ENCODE peak calls at places on chromosomes 5 and 9, in four cellular contexts. R is HepG2, D is WTC11, W is K562. Y is an unnamed sample.

GRCh38 chr5:43192558-43193170 is 639 bp downstream of the NIM1K start:
- DNase-seq in R (no peak), D (no peak), W (no peak), Y (no peak)

GRCh38 chr5:141084487-141084989 is 9.9 kb upstream of the PCDHB2 start:
- DNase-seq in R (peak), D (peak), W (peak), Y (no peak)

GRCh38 chr5:176846335-176847140 is 36.2 kb downstream of the UNC5A start:
- DNase-seq in R (peak), D (no peak), W (no peak), Y (no peak)

GRCh38 chr9:122797316-122798033 is 2.4 kb upstream of the OR1K1 start:
- DNase-seq in R (no peak), D (no peak), W (no peak), Y (no peak)

GRCh38 chr9:98873535-98874432 is 66.3 kb downstream of the GALNT12 start:
- DNase-seq in R (no peak), D (no peak), W (no peak), Y (no peak)

GRCh38 chr5:155053482-155053881 is 39.9 kb downstream of the KIF4B start:
- DNase-seq in R (no peak), D (no peak), W (no peak), Y (no peak)

GRCh38 chr5:178259623-178260536 is 27.3 kb upstream of the PHYKPL start:
- DNase-seq in R (no peak), D (no peak), W (no peak), Y (no peak)

GRCh38 chr5:159262472-159262858 is 625 bp upstream of the UBLCP1 start:
- DNase-seq in R (no peak), D (no peak), W (no peak), Y (no peak)

GRCh38 chr5:1190915-1191314 is 10.5 kb upstream of the SLC6A19 start:
- DNase-seq in R (no peak), D (no peak), W (peak), Y (no peak)

GRCh38 chr9:127844821-127845359 is 9.6 kb downstream of the ENG start:
- DNase-seq in R (no peak), D (peak), W (no peak), Y (no peak)

GRCh38 chr5:127399068-127399467 is 108.5 kb downstream of the MEGF10 start:
- DNase-seq in R (no peak), D (no peak), W (no peak), Y (no peak)

GRCh38 chr5:127404190-127404589 is 113.2 kb upstream of the PRRC1 start:
- DNase-seq in R (no peak), D (no peak), W (no peak), Y (no peak)

GRCh38 chr5:127400524-127400923 is 109.9 kb downstream of the MEGF10 start:
- DNase-seq in R (no peak), D (no peak), W (no peak), Y (no peak)

GRCh38 chr5:127398508-127398907 is 107.9 kb downstream of the MEGF10 start:
- DNase-seq in R (no peak), D (no peak), W (no peak), Y (no peak)

DNA sequence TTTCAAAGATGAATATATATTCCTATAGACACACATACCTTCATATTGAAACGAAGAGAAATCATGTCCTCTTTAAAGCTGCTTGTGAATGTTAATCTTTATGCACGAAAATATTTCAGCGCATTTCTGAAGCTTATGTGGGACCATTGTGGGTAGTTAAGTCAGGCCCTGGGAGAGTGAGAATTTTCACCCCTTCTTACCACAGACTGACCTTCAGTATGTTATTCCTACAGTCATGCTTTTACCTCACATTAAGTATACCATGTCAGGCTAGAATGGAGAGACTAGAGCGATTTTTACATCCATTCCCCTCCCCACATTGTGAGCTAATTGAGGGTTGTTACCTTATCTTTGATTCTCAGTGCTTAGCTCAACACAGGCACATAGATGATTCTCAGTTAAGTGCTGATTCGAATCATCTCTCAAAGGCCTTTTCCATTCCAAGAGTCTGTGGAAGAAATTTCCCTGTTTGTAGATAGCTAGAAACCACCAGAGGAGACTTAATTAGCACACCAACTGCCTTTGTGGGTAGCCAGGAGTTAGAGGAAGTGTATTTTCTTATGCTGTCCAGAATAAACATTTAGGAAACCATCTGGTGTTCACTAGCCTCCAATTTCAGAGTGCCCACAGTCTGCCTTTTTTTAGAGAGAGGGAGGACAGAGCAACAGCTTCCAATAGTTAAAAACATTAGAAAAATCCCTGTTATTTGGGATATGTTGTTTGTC is 110.5 kb downstream of the MEGF10 start:
- DNase-seq in R (no peak), D (no peak), W (no peak), Y (no peak)
- TF ChIP-seq ETV6 in R (no peak), D (no peak), W (no peak), Y (no peak)

GRCh38 chr9:137463931-137464290 is 4.8 kb upstream of the NSMF start:
- DNase-seq in R (no peak), D (no peak), W (no peak), Y (no peak)
- TF ChIP-seq ETV6 in R (no peak), D (no peak), W (no peak), Y (no peak)

DNA sequence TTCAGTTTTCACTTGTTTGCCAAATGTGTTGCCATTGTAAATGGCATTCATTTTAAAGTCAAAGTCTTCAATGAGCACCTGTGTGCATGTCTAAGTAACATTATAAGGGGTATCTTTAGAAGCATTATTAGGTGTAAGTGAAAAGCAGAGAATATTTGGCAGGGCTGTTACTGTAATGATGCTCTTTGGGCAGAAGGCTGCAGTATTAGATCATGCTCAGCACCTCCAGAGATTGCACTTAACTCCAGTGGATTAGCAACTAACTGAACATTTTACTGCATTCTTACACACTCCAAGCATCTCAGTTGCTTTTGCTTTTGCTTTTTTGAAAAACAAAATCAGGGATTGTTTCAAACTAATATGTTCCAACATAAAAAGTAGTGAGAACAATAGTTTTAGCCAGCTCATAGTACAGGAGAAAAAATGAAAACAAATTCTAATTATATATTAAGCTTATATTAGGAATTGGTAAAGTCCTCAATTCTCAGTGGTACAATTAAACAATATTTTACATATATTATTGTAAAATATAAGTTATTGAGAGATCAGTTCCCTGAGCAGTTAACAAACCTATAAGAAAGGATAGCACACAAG is 1740.9 kb upstream of the CDH9 start:
- DNase-seq in R (no peak), D (no peak), W (no peak), Y (no peak)
- TF ChIP-seq ETV6 in R (no peak), D (no peak), W (no peak), Y (no peak)

GRCh38 chr9:71885467-71885866 is 25.5 kb downstream of the ABHD17B start:
- DNase-seq in R (no peak), D (no peak), W (no peak), Y (no peak)
- TF ChIP-seq ETV6 in R (no peak), D (no peak), W (no peak), Y (no peak)

GRCh38 chr5:138282918-138283742 is 8.7 kb upstream of the GFRA3 start:
- DNase-seq in R (peak), D (peak), W (peak), Y (no peak)
- TF ChIP-seq ETV6 in R (no peak), D (no peak), W (no peak), Y (no peak)

GRCh38 chr5:58404734-58405133 is 55.2 kb downstream of the PLK2 start:
- DNase-seq in R (no peak), D (no peak), W (no peak), Y (no peak)

GRCh38 chr5:58405175-58405574 is 54.7 kb downstream of the PLK2 start:
- DNase-seq in R (no peak), D (no peak), W (no peak), Y (no peak)

GRCh38 chr5:58403822-58404433 is 56.0 kb downstream of the PLK2 start:
- DNase-seq in R (no peak), D (no peak), W (no peak), Y (no peak)

GRCh38 chr5:58406394-58406793 is 53.5 kb downstream of the PLK2 start:
- DNase-seq in R (no peak), D (no peak), W (no peak), Y (no peak)

GRCh38 chr5:58407042-58407709 is 52.7 kb downstream of the PLK2 start:
- DNase-seq in R (no peak), D (no peak), W (no peak), Y (no peak)
- TF ChIP-seq ETV6 in R (no peak), D (no peak), W (no peak), Y (no peak)

Y was measured in GM12878.